ENCODE peak calls at places on chromosomes 5 and 9, in five cellular contexts. D is WTC11, U is neural progenitor cell, W is fibroblast of lung, R is Peyer's patch. K is an unnamed sample.

GRCh38 chr5:41856644-41857491 is 13.4 kb downstream of the OXCT1 start:
- DNase-seq in D (peak), U (peak), W (peak), R (peak), K (peak)

GRCh38 chr5:98168862-98169261 is 604.6 kb upstream of the RGMB start:
- DNase-seq in D (no peak), U (no peak), W (no peak), R (no peak), K (no peak)

GRCh38 chr5:91955610-91956009 is 572.5 kb upstream of the ARRDC3 start:
- DNase-seq in D (no peak), U (no peak), W (peak), R (no peak), K (no peak)

GRCh38 chr9:126681336-126681735 is 67.6 kb downstream of the LMX1B start:
- DNase-seq in D (peak), U (no peak), W (no peak), R (no peak), K (no peak)

GRCh38 chr9:97362777-97363545 is 48.9 kb upstream of the TDRD7 start:
- DNase-seq in D (no peak), U (no peak), W (no peak), R (no peak), K (no peak)

GRCh38 chr5:85967681-85968080 is 650.1 kb upstream of the COX7C start:
- DNase-seq in D (no peak), U (no peak), W (no peak), R (no peak), K (no peak)

GRCh38 chr5:168219515-168220410 is 71.7 kb upstream of the WWC1 start:
- DNase-seq in D (peak), U (peak), W (peak), R (peak), K (peak)

GRCh38 chr5:73496984-73497457 is 1.2 kb upstream of the BTF3 start:
- DNase-seq in D (no peak), U (peak), W (peak), R (no peak), K (no peak)

GRCh38 chr9:18893051-18893450 is 140.0 kb downstream of the SAXO1 start:
- DNase-seq in D (no peak), U (no peak), W (no peak), R (no peak), K (no peak)

GRCh38 chr9:99682870-99683269 is 138.8 kb upstream of the NR4A3 start:
- DNase-seq in D (no peak), U (no peak), W (no peak), R (no peak), K (no peak)

GRCh38 chr9:137582286-137582860 is 3.6 kb upstream of the DPH7 start:
- DNase-seq in D (peak), U (peak), W (no peak), R (no peak), K (no peak)
- TF ChIP-seq CTCF in D (peak), U (peak), W (peak), R (no peak), K (no peak)

GRCh38 chr9:129197978-129198736 is 20.1 kb upstream of the IER5L start:
- DNase-seq in D (no peak), U (no peak), W (peak), R (peak), K (peak)
- TF ChIP-seq CTCF in D (no peak), U (no peak), W (no peak), R (no peak), K (no peak)

GRCh38 chr9:95773061-95773433 is 102.4 kb upstream of the ERCC6L2 start:
- DNase-seq in D (no peak), U (no peak), W (peak), R (no peak), K (no peak)

GRCh38 chr9:95769909-95770433 is 105.5 kb upstream of the ERCC6L2 start:
- DNase-seq in D (no peak), U (no peak), W (no peak), R (no peak), K (no peak)

GRCh38 chr9:95771556-95772280 is 103.8 kb upstream of the ERCC6L2 start:
- DNase-seq in D (no peak), U (peak), W (peak), R (no peak), K (peak)

GRCh38 chr9:95770653-95771131 is 104.8 kb upstream of the ERCC6L2 start:
- DNase-seq in D (peak), U (peak), W (peak), R (no peak), K (no peak)

DNA sequence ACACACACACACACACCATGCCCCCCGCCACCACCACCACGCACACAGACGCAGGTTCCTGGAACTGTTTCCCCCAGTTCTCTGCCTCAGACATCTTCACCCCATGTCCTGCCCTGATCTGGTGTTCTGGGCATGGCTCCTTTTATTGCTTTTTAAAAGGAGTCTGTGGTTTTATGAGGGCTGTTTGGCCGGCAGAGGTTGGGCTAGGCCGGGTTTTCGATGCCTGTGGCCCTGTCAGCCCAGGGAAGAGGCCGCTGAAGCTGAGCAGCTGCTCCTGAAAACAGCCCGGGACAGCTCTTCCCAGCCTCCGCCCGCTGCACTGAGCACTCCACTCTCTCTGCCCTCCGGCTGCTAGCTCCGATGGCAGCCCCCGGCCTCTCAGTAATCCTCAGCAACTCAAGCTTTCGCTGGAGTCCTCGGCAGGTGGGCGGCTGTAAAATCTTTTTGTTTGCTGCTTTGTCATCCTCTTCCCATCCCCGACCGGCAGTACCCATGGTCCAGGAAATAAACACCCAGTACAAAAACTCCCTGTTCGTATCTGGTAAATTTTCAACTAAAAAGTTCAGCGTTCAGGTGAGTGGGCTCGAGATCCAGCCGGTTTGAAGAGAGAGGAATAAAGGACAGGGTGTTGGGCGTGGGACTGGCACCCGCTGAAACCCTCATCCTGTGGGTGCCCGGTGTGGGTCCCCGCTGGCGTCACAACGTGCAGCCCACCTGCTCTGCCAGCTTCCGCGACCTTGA is 103.0 kb upstream of the ERCC6L2 start:
- DNase-seq in D (peak), U (peak), W (peak), R (peak), K (peak)
- TF ChIP-seq CTCF in D (no peak), U (no peak), W (no peak), R (no peak), K (no peak)

DNA sequence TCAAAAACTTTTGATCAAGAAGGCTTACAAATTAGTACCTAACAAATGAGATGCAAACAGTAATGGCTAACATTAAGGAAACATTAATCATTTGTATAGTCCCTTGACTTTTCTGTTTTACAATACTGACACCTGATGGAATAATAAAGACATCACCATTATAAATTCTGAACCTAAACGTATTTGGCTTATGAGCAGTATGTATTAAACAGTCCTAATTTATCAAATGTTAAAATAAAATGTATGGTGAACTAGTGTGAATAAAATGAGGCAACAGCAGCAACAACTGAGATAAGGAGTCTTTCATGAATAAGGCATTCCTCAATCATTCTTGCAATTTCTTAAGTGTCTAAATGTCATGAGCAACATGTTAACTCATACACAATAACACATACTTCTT is 6.0 kb downstream of the PUM3 start:
- DNase-seq in D (no peak), U (no peak), W (no peak), R (no peak), K (no peak)
- TF ChIP-seq CTCF in D (no peak), U (peak), W (no peak), R (no peak), K (no peak)

GRCh38 chr9:33942471-33943083 is 106.1 kb downstream of the UBAP2 start:
- DNase-seq in D (no peak), U (no peak), W (peak), R (no peak), K (no peak)
- TF ChIP-seq CTCF in D (no peak), U (no peak), W (peak), R (no peak), K (no peak)

GRCh38 chr9:130424781-130425310 is 19.9 kb upstream of the ASS1 start:
- DNase-seq in D (no peak), U (no peak), W (no peak), R (no peak), K (no peak)
- TF ChIP-seq CTCF in D (no peak), U (no peak), W (no peak), R (no peak), K (no peak)

GRCh38 chr5:128597151-128597550 is 59.1 kb upstream of the FBN2 start:
- DNase-seq in D (no peak), U (peak), W (no peak), R (no peak), K (no peak)
- TF ChIP-seq CTCF in D (no peak), U (no peak), W (no peak), R (no peak), K (no peak)

DNA sequence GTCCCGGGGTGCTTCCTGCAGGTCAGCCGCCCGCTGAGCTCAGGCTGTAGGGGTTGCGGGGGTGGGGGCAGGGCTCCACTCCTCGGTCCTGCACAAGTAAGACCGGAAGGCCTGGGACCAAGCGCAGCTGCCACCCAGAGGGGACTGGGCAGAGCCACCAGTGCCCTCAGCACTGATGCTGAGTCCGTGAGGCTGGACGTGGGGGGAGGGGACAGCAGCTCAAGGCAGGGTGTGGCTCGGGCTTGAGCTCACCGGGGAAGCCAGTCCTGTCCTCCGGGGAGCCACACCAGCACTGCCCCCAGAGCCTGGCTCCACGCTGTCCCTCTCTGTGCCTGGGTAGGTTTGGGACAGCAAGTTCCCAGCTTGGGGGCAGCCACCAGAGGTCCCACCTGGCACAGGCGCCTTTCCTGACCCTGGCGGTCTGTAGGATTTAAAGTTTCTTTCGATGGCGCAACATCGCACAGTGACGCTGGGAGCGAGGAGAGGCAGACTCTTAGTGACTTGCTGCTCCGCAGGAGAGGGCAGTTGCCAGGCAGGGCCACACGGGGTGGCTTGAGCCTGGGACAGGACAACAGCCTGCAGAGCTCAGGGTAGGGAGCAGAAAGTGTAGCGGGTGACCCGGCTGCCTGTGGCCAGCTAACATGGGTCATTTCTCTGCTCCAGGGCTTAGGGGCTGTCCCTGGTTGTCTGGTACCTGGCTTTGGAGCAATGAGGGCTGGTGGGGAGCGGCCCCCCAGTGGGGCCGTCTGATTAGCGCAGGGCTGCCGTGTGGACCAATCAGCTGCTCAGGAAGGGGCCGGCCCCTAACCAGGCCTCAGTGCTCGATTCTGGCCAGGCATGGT is 5.7 kb downstream of the LCN1 start:
- DNase-seq in D (peak), U (peak), W (no peak), R (peak), K (no peak)
- TF ChIP-seq CTCF in D (no peak), U (no peak), W (no peak), R (no peak), K (no peak)

K was measured in colonic mucosa.